ENCODE peak calls at places on chromosomes 13 and 19, in seven cellular contexts. P is heart right ventricle; L is HT1080; O is astrocyte of the hippocampus; Q is activated CD4-positive, alpha-beta T cell treated with anti-CD3 and anti-CD28 coated beads for 1 hour; U is effector CD8-positive, alpha-beta T cell; E is activated CD8-positive, alpha-beta memory T cell treated with anti-CD3 and anti-CD28 coated beads, Interleukin-2, amount 50 U/mL, for 48 hours. C is an unnamed sample.

GRCh38 chr13:23621316-23621645 is 51.1 kb downstream of the TNFRSF19 start:
- DNase-seq in P (no peak), L (peak; percentile 90), O (peak; percentile 84), Q (no peak), U (no peak), E (no peak), C (no peak)

GRCh38 chr19:50943074-50943828 is 9.6 kb downstream of the KLK5 start:
- DNase-seq in P (no peak), L (no peak), O (no peak), Q (no peak), U (no peak), E (no peak), C (no peak)

GRCh38 chr19:31002852-31003251 is 346.4 kb downstream of the TSHZ3 start:
- DNase-seq in P (no peak), L (no peak), O (no peak), Q (no peak), U (no peak), E (no peak), C (no peak)

GRCh38 chr13:36819811-36820140 is 754 bp downstream of the RFXAP start:
- DNase-seq in P (no peak), L (peak; percentile 29), O (peak; percentile 43), Q (no peak), U (no peak), E (peak; percentile 69), C (no peak)

GRCh38 chr13:111336666-111337065 is 16.2 kb downstream of the TEX29 start:
- DNase-seq in P (no peak), L (peak; percentile 17), O (no peak), Q (no peak), U (no peak), E (no peak), C (no peak)

GRCh38 chr19:51739466-51740213 is 12.0 kb downstream of the FPR1 start:
- DNase-seq in P (no peak), L (no peak), O (no peak), Q (no peak), U (no peak), E (no peak), C (no peak)

GRCh38 chr19:57056972-57057371 is 62.8 kb upstream of the USP29 start:
- DNase-seq in P (peak; percentile 27), L (peak; percentile 26), O (no peak), Q (no peak), U (no peak), E (no peak), C (no peak)

GRCh38 chr13:42696191-42696590 is 85.2 kb upstream of the FAM216B start:
- DNase-seq in P (no peak), L (peak; percentile 76), O (peak; percentile 81), Q (no peak), U (no peak), E (no peak), C (no peak)

GRCh38 chr19:32397736-32398135 is 7.8 kb upstream of the DPY19L3 start:
- DNase-seq in P (no peak), L (peak; percentile 60), O (peak; percentile 57), Q (no peak), U (no peak), E (no peak), C (no peak)

GRCh38 chr19:17281391-17282304 is at the start of gene ANKLE1:
- DNase-seq in P (peak; percentile 29), L (no peak), O (peak; percentile 54), Q (no peak), U (peak; percentile 16), E (peak; percentile 84), C (peak; percentile 80)